ENCODE peak calls at places on chromosomes 7 and 10, in six cellular contexts. O, Y, W, U, T and M are unnamed samples.

GRCh38 chr10:97538839-97539238 is 33.7 kb upstream of the ANKRD2 start:
- DNase-seq in O (peak; percentile 47), Y (no peak), W (no peak), U (no peak), T (no peak), M (no peak)

GRCh38 chr10:117503170-117503885 is 39.2 kb upstream of the EMX2 start:
- DNase-seq in O (peak; percentile 20), Y (no peak), W (no peak), U (no peak), T (no peak), M (no peak)

GRCh38 chr10:17453377-17454091 is 861 bp downstream of the ST8SIA6 start:
- DNase-seq in O (no peak), Y (peak; percentile 65), W (no peak), U (peak; percentile 82), T (peak; percentile 33), M (peak; percentile 14)

GRCh38 chr10:111990734-111991133 is 192.8 kb downstream of the GPAM start:
- DNase-seq in O (no peak), Y (no peak), W (no peak), U (peak; percentile 51), T (no peak), M (no peak)

GRCh38 chr10:123808873-123809272 is 82.7 kb downstream of the CPXM2 start:
- DNase-seq in O (no peak), Y (no peak), W (peak; percentile 25), U (no peak), T (no peak), M (no peak)

GRCh38 chr7:139730746-139731612 is 46.8 kb downstream of the HIPK2 start:
- DNase-seq in O (no peak), Y (peak; percentile 67), W (no peak), U (no peak), T (no peak), M (no peak)

GRCh38 chr7:26451997-26452396 is 160.3 kb downstream of the SNX10 start:
- DNase-seq in O (no peak), Y (no peak), W (no peak), U (peak; percentile 72), T (no peak), M (no peak)

GRCh38 chr10:4141471-4141870 is 356.5 kb upstream of the KLF6 start:
- DNase-seq in O (no peak), Y (no peak), W (no peak), U (peak; percentile 27), T (no peak), M (no peak)

GRCh38 chr7:86966920-86967319 is 92.5 kb downstream of the ELAPOR2 start:
- DNase-seq in O (no peak), Y (no peak), W (no peak), U (no peak), T (no peak), M (no peak)

GRCh38 chr10:44975487-44976331 is 2.9 kb downstream of the DEPP1 start:
- DNase-seq in O (peak; percentile 90), Y (peak; percentile 51), W (no peak), U (peak; percentile 78), T (no peak), M (no peak)
- TF ChIP-seq POLR2AphosphoS5 in O (peak; percentile 54), Y (peak; percentile 21), W (peak; percentile 73), U (no peak), T (no peak), M (no peak)

DNA sequence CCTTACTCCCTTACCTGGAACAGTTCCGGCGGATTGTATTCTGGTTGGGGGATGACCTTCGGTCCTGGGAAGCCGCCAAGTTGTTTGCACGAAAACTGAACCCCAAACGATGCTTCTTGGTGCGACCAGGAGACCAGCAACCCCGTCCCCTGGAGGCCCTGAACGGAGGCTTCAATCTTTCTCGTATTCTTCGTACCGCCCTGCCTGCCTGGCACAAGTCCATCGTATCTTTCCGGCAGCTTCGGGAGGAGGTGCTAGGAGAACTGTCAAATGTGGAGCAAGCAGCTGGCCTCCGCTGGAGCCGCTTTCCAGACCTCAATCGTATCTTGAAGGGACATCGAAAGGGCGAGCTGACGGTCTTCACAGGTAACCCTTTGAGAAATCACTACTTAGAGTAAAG is 1.7 kb downstream of the TWNK start:
- DNase-seq in O (no peak), Y (no peak), W (no peak), U (no peak), T (no peak), M (no peak)
- TF ChIP-seq POLR2AphosphoS5 in O (no peak), Y (no peak), W (no peak), U (no peak), T (no peak), M (no peak)

GRCh38 chr7:128409435-128410091 is at the start of gene IMPDH1:
- DNase-seq in O (peak; percentile 96), Y (peak; percentile 95), W (no peak), U (peak; percentile 83), T (no peak), M (peak; percentile 94)
- TF ChIP-seq POLR2AphosphoS5 in O (no peak), Y (peak; percentile 30), W (peak; percentile 49), U (peak; percentile 56), T (no peak), M (no peak)

GRCh38 chr10:114525368-114525949 is 121.2 kb upstream of the AFAP1L2 start:
- DNase-seq in O (no peak), Y (no peak), W (no peak), U (no peak), T (no peak), M (no peak)

GRCh38 chr10:114521250-114521649 is 116.9 kb upstream of the AFAP1L2 start:
- DNase-seq in O (no peak), Y (no peak), W (no peak), U (no peak), T (no peak), M (no peak)

GRCh38 chr10:114526112-114526496 is 121.8 kb upstream of the AFAP1L2 start:
- DNase-seq in O (no peak), Y (no peak), W (no peak), U (no peak), T (no peak), M (no peak)

GRCh38 chr10:114523876-114524275 is 119.6 kb upstream of the AFAP1L2 start:
- DNase-seq in O (no peak), Y (no peak), W (no peak), U (no peak), T (no peak), M (no peak)

DNA sequence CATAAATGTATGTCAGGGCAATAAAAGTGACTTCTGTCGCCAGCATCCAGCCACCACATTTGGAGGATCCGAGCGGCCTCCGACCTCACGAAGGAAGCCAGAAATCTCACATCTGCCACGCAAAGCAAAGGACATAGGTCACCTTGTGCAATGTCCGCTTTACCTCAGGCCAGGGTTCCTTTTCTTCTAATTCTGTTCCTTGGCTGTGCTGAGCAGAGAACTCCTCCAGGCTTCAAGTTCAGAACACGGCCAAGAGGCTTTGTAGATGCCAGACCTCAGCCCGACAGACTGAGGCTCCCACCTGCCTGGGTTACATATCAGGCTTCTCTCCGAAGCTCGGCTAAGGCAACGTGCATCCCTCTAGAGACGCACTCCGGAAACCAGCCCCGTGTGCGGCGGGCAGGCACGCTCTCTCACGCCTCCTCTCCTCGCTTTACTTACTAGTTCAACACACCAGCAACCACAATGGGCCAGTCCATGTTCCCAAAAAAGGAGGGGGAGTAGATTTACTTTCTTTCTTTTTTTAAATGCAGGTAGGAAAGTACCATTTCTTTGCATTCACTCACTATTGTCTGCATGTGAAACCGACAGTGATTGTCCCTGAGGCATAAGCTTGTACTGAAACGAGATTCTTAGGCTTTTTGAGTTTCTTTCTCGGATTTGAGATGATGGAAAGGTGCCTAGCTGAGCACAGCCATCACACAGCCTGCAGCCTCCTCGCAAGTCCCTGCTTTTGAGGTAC is 122.4 kb upstream of the AFAP1L2 start:
- DNase-seq in O (peak; percentile 90), Y (peak; percentile 91), W (no peak), U (peak; percentile 96), T (peak; percentile 83), M (peak; percentile 71)
- TF ChIP-seq POLR2AphosphoS5 in O (peak; percentile 85), Y (peak; percentile 89), W (peak; percentile 43), U (peak; percentile 80), T (peak; percentile 96), M (peak; percentile 83)

GRCh38 chr7:22129819-22130580 is 184.3 kb upstream of the CDCA7L start:
- DNase-seq in O (no peak), Y (no peak), W (no peak), U (no peak), T (no peak), M (no peak)
- TF ChIP-seq POLR2AphosphoS5 in O (no peak), Y (no peak), W (no peak), U (no peak), T (no peak), M (no peak)